ENCODE peak calls at places on chromosomes 4 and X, in nine cellular contexts. N, Y, M, X, F, S, I, Z and R are unnamed samples.

GRCh38 chrX:105837227-105837626 is 14.9 kb downstream of the NRK start:
- DNase-seq in N (peak), Y (peak), M (peak), X (peak), F (peak), S (no peak), I (no peak), Z (no peak), R (peak)

GRCh38 chr4:54902261-54902660 is 223.1 kb downstream of the KDR start:
- DNase-seq in N (no peak), Y (peak), M (no peak), X (no peak), F (no peak), S (peak), I (no peak), Z (no peak), R (no peak)

GRCh38 chr4:46999584-46999983 is 6.2 kb upstream of the GABRA4 start:
- DNase-seq in N (peak), Y (peak), M (peak), X (no peak), F (no peak), S (no peak), I (no peak), Z (no peak), R (peak)

GRCh38 chr4:177907736-177908424 is 465.6 kb upstream of the AGA start:
- DNase-seq in N (no peak), Y (no peak), M (no peak), X (no peak), F (no peak), S (no peak), I (no peak), Z (no peak), R (no peak)

GRCh38 chr4:43766648-43767047 is 682.0 kb downstream of the KCTD8 start:
- DNase-seq in N (no peak), Y (no peak), M (no peak), X (no peak), F (no peak), S (no peak), I (no peak), Z (no peak), R (no peak)

GRCh38 chrX:124501566-124501965 is 155.2 kb downstream of the SH2D1A start:
- DNase-seq in N (no peak), Y (no peak), M (no peak), X (no peak), F (no peak), S (no peak), I (no peak), Z (no peak), R (no peak)

GRCh38 chr4:181661090-181661489 is 582.1 kb upstream of the TENM3 start:
- DNase-seq in N (peak), Y (peak), M (peak), X (no peak), F (no peak), S (peak), I (no peak), Z (no peak), R (peak)

GRCh38 chr4:120886183-120886582 is 36.3 kb downstream of the PRDM5 start:
- DNase-seq in N (no peak), Y (no peak), M (no peak), X (no peak), F (no peak), S (no peak), I (no peak), Z (no peak), R (no peak)

GRCh38 chr4:39947415-39947814 is 30.3 kb downstream of the PDS5A start:
- DNase-seq in N (no peak), Y (no peak), M (no peak), X (no peak), F (no peak), S (no peak), I (no peak), Z (no peak), R (no peak)

GRCh38 chr4:150070464-150071170 is 7.6 kb upstream of the DCLK2 start:
- DNase-seq in N (peak), Y (no peak), M (peak), X (no peak), F (no peak), S (no peak), I (no peak), Z (no peak), R (peak)

GRCh38 chr4:116342143-116342542 is 743.2 kb downstream of the TRAM1L1 start:
- DNase-seq in N (no peak), Y (no peak), M (no peak), X (no peak), F (no peak), S (no peak), I (no peak), Z (no peak), R (no peak)

GRCh38 chr4:174265917-174266316 is 17.6 kb downstream of the FBXO8 start:
- DNase-seq in N (no peak), Y (no peak), M (no peak), X (no peak), F (no peak), S (no peak), I (no peak), Z (no peak), R (no peak)

GRCh38 chrX:132480581-132481203 is 8.1 kb downstream of the MBNL3 start:
- DNase-seq in N (no peak), Y (peak), M (peak), X (no peak), F (peak), S (peak), I (peak), Z (peak), R (peak)

GRCh38 chr4:13988347-13989265 is 361.1 kb upstream of the BOD1L1 start:
- DNase-seq in N (peak), Y (peak), M (peak), X (no peak), F (peak), S (no peak), I (no peak), Z (no peak), R (peak)

GRCh38 chr4:141027421-141027820 is 105.8 kb downstream of the RNF150 start:
- DNase-seq in N (no peak), Y (peak), M (no peak), X (no peak), F (peak), S (no peak), I (no peak), Z (no peak), R (peak)

GRCh38 chr4:127783026-127783769 is 1.1 kb downstream of the HSPA4L start:
- DNase-seq in N (peak), Y (peak), M (peak), X (peak), F (peak), S (no peak), I (peak), Z (peak), R (peak)

GRCh38 chr4:101269682-101270081 is 77.6 kb downstream of the PPP3CA start:
- DNase-seq in N (no peak), Y (no peak), M (no peak), X (no peak), F (no peak), S (no peak), I (no peak), Z (no peak), R (no peak)

GRCh38 chr4:183635737-183636136 is 23.2 kb downstream of the RWDD4 start:
- DNase-seq in N (no peak), Y (no peak), M (no peak), X (no peak), F (no peak), S (no peak), I (no peak), Z (no peak), R (no peak)

GRCh38 chrX:104668550-104668949 is 102.6 kb downstream of the IL1RAPL2 start:
- DNase-seq in N (no peak), Y (peak), M (no peak), X (no peak), F (no peak), S (no peak), I (no peak), Z (no peak), R (peak)

GRCh38 chr4:79757580-79757979 is 315.4 kb downstream of the ANTXR2 start:
- DNase-seq in N (no peak), Y (peak), M (peak), X (no peak), F (no peak), S (no peak), I (no peak), Z (no peak), R (peak)

GRCh38 chr4:182085051-182085480 is 158.1 kb upstream of the TENM3 start:
- DNase-seq in N (peak), Y (peak), M (no peak), X (no peak), F (no peak), S (peak), I (no peak), Z (no peak), R (no peak)

GRCh38 chr4:144294211-144294610 is 153.7 kb upstream of the GYPA start:
- DNase-seq in N (no peak), Y (no peak), M (no peak), X (no peak), F (no peak), S (no peak), I (no peak), Z (no peak), R (no peak)

GRCh38 chr4:87856816-87857215 is 24.0 kb downstream of the MEPE start:
- DNase-seq in N (no peak), Y (no peak), M (no peak), X (no peak), F (no peak), S (no peak), I (no peak), Z (no peak), R (no peak)

GRCh38 chr4:136329042-136329662 is 1203.1 kb downstream of the PCDH18 start:
- DNase-seq in N (peak), Y (no peak), M (no peak), X (no peak), F (no peak), S (no peak), I (no peak), Z (no peak), R (no peak)

GRCh38 chr4:75662626-75663025 is 10.6 kb downstream of the G3BP2 start:
- DNase-seq in N (peak), Y (peak), M (peak), X (no peak), F (no peak), S (no peak), I (no peak), Z (no peak), R (no peak)

GRCh38 chr4:31241504-31241903 is 521.3 kb downstream of the PCDH7 start:
- DNase-seq in N (no peak), Y (no peak), M (no peak), X (no peak), F (no peak), S (no peak), I (no peak), Z (no peak), R (no peak)

GRCh38 chr4:52660643-52661042 is 1.5 kb upstream of the USP46 start:
- DNase-seq in N (no peak), Y (no peak), M (no peak), X (no peak), F (no peak), S (no peak), I (no peak), Z (no peak), R (no peak)

GRCh38 chr4:183407635-183408463 is 36.6 kb upstream of the CDKN2AIP start:
- DNase-seq in N (no peak), Y (no peak), M (no peak), X (no peak), F (no peak), S (no peak), I (no peak), Z (no peak), R (no peak)

GRCh38 chr4:124710911-124711310 is 1.6 kb downstream of the ANKRD50 start:
- DNase-seq in N (peak), Y (no peak), M (peak), X (no peak), F (no peak), S (no peak), I (no peak), Z (no peak), R (no peak)

GRCh38 chr4:120070191-120070590 is 3.5 kb upstream of the MAD2L1 start:
- DNase-seq in N (no peak), Y (no peak), M (peak), X (no peak), F (no peak), S (peak), I (no peak), Z (no peak), R (peak)

GRCh38 chrX:18574591-18574990 is 97.3 kb downstream of the RS1 start:
- DNase-seq in N (peak), Y (peak), M (peak), X (no peak), F (peak), S (peak), I (no peak), Z (peak), R (peak)

GRCh38 chrX:85685843-85686242 is 306.4 kb upstream of the POF1B start:
- DNase-seq in N (no peak), Y (no peak), M (no peak), X (no peak), F (no peak), S (no peak), I (no peak), Z (no peak), R (no peak)

GRCh38 chr4:84596826-84597225 is 13.9 kb downstream of the CDS1 start:
- DNase-seq in N (no peak), Y (no peak), M (no peak), X (no peak), F (no peak), S (no peak), I (peak), Z (no peak), R (no peak)

GRCh38 chrX:134236690-134237362 is at the start of gene CCDC160:
- DNase-seq in N (peak), Y (peak), M (no peak), X (peak), F (peak), S (no peak), I (peak), Z (no peak), R (peak)

GRCh38 chrX:40845331-40845911 is 110.1 kb upstream of the MED14 start:
- DNase-seq in N (peak), Y (peak), M (peak), X (no peak), F (no peak), S (peak), I (no peak), Z (peak), R (peak)

GRCh38 chr4:55031158-55031557 is 94.2 kb downstream of the KDR start:
- DNase-seq in N (no peak), Y (no peak), M (no peak), X (no peak), F (no peak), S (no peak), I (no peak), Z (no peak), R (no peak)

GRCh38 chr4:89056953-89057398 is at the start of gene FAM13A:
- DNase-seq in N (peak), Y (peak), M (peak), X (peak), F (peak), S (peak), I (peak), Z (peak), R (peak)

GRCh38 chr4:172142331-172142738 is 329.1 kb downstream of the GALNTL6 start:
- DNase-seq in N (no peak), Y (peak), M (peak), X (no peak), F (no peak), S (no peak), I (no peak), Z (no peak), R (peak)

GRCh38 chr4:53040459-53040815 is 178.3 kb downstream of the RASL11B start:
- DNase-seq in N (no peak), Y (peak), M (peak), X (no peak), F (no peak), S (no peak), I (no peak), Z (no peak), R (no peak)

GRCh38 chrX:65034292-65034640 is 58.0 kb upstream of the ZC4H2 start:
- DNase-seq in N (no peak), Y (no peak), M (no peak), X (no peak), F (no peak), S (no peak), I (no peak), Z (no peak), R (no peak)
- H3K4me3 ChIP-seq in N (peak), Y (no peak), M (peak), X (peak), F (peak), S (peak), I (peak), Z (peak), R (peak)

DNA sequence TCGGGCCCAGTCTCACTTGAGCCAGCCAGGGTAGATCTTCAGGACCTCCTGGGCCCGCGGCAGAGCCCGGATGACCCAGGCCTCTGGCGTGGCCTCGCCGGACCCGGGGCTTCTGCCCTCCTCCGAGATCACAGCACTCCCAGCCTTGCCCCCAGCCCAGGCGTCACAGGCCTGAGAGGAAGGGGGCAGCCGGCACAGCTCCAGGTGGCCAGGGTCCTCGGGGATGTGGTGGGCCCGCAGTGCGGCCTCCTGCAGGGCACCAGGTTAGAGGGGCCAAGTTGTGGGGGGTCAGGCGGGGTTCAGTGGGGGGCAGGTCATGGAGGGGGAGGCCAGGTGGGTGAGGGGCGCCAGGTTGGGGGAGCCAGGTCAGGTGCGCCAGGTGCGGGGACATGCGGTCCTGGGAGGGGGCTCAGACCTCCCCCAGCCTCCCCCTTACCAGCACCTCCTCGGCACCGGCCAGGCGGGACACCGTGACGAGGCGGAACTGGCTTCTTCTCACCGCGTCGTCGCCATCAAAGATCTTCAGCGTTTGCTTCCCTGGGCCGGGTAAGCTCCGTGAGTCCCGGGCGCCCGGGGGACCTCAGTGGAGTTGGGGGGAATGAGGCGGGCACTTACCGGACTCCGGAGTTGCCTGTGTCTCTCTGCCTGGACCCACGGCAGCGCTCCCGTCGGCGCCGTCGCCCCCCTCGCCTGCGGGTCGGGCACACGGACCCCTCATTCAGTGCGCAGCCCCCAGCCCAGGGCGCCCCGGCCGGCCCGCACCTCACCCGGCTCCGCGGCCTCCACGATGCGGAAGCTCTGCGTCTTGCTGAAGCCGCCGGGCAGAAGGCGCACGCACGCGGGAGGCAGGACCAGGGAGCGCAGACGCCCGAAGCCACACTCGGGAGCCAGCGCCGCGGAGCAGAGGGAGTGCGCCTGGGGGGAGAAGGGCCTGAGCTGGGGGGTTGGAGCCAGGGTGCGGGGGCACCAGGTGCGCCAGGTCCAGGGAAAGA is 6.0 kb downstream of the DGKQ start:
- DNase-seq in N (no peak), Y (no peak), M (no peak), X (peak), F (no peak), S (no peak), I (no peak), Z (no peak), R (no peak)
- H3K4me3 ChIP-seq in N (no peak), Y (no peak), M (no peak), X (no peak), F (no peak), S (no peak), I (no peak), Z (no peak), R (no peak)

DNA sequence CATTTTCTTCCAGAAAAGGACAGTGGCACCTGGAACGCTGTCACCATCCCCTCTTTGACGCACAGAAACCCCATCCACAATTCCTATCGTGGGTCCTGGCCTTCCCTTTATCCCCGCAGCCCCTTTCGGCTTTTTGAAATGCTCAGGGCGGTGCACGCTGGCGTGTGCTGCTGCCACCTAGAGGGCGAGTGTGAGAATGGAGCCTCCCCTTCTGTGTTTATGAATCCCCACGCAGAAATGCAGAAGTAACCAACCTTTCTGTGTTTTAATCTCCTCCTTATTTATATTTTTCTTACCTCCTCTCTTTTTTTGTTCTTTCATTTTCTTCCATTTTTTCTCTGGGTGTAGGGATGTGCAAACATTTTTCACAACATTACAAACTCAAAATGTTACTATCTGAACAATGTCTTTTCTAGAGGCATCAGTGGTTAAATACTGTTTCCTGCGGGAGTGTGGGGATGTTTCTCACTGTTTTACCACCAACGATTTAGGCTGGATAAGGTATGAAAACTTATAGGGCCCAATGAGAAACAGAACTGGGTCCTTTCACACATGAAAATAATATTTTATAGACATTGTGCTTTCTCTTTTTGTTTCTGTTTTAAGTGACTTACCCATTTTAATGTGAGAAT is 50.0 kb downstream of the TMA16 start:
- DNase-seq in N (peak), Y (peak), M (peak), X (peak), F (peak), S (no peak), I (peak), Z (no peak), R (peak)
- H3K4me3 ChIP-seq in N (peak), Y (no peak), M (peak), X (peak), F (peak), S (peak), I (peak), Z (no peak), R (peak)

GRCh38 chrX:101219840-101220191 is 230 bp downstream of the DRP2 start:
- DNase-seq in N (peak), Y (peak), M (peak), X (no peak), F (no peak), S (no peak), I (no peak), Z (no peak), R (no peak)
- H3K4me3 ChIP-seq in N (peak), Y (peak), M (peak), X (no peak), F (no peak), S (no peak), I (no peak), Z (no peak), R (no peak)

DNA sequence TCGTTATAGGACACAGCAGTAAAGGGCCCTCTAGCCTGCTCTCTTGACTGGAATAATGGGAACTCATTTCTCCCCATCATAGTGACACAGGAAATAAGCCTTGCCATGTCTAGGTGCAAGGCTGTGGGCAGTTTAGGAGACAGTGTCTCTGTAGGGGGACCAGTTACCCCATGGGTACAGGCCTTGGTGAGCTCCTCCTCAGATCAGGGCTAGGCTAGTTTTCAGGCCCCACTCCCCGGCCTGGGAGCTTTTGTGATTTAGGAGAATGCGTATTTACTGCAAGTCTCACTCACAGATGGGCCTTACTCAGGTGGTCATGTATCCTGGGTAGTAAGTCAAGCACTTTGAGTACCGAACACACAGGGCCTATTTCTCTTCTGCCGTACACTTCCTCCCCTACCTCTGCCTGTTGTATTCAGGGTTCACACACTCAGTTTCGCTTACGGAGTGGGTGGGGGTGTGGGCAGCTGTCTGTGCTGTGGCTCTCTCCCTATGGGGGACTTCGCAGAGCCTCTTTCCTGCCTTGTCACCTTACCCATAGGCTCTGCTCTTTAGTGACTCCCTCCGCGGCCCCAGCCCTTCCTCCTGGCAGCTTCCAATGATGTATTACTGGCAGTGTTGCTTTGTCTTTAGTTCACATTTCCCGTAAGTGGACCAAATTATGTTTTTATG is 34.2 kb downstream of the FAM193A start:
- DNase-seq in N (no peak), Y (no peak), M (peak), X (no peak), F (no peak), S (no peak), I (peak), Z (no peak), R (no peak)
- H3K4me3 ChIP-seq in N (no peak), Y (no peak), M (no peak), X (no peak), F (no peak), S (no peak), I (no peak), Z (no peak), R (no peak)